ENCODE peak calls at places on chromosomes 5 and 9, in nine cellular contexts. H is GM20000; B is adrenal gland; A is sciatic nerve; Z is T-helper 2 cell; C is fibroblast of mammary gland; R is A172; U is activated CD4-positive, alpha-beta T cell treated with anti-CD3 and anti-CD28 coated beads for 4 hours; K is NCI-H345. X is an unnamed sample.

GRCh38 chr9:136676920-136677686 is 10.2 kb downstream of the AGPAT2 start:
- DNase-seq in Z (no peak), K (no peak), B (no peak), A (no peak), H (no peak), U (no peak), C (no peak), R (no peak), X (no peak)

GRCh38 chr5:82821978-82822927 is 254.9 kb downstream of the TMEM167A start:
- DNase-seq in R (no peak), H (no peak), B (no peak), Z (no peak), K (no peak), U (no peak), C (peak), A (no peak), X (no peak)

GRCh38 chr5:132655821-132656773 is 1.9 kb upstream of the IL13 start:
- DNase-seq in K (no peak), R (no peak), A (no peak), C (peak), U (peak), B (no peak), H (peak), Z (peak), X (no peak)

GRCh38 chr5:4511996-4512656 is 628.0 kb upstream of the ADAMTS16 start:
- DNase-seq in C (peak), B (no peak), H (no peak), R (peak), Z (no peak), A (peak), K (no peak), U (no peak), X (peak)

GRCh38 chr5:177473461-177473991 is at the start of gene DBN1:
- DNase-seq in B (no peak), H (peak), C (peak), K (peak), A (no peak), Z (no peak), R (peak), U (no peak), X (no peak)

GRCh38 chr9:94852373-94852772 is 125.9 kb downstream of the AOPEP start:
- DNase-seq in K (no peak), A (no peak), C (no peak), Z (no peak), B (no peak), R (no peak), U (no peak), H (no peak), X (no peak)

GRCh38 chr5:42912184-42912766 is 100.6 kb upstream of the SELENOP start:
- DNase-seq in U (peak), A (no peak), R (peak), Z (peak), H (no peak), K (peak), C (peak), B (no peak), X (no peak)

GRCh38 chr9:93024646-93024910 is 33.9 kb upstream of the SUSD3 start:
- DNase-seq in K (no peak), U (no peak), Z (no peak), C (no peak), H (no peak), A (no peak), R (no peak), B (no peak), X (no peak)

GRCh38 chr5:158170060-158170459 is 311.1 kb upstream of the CLINT1 start:
- DNase-seq in A (no peak), K (no peak), B (no peak), U (no peak), C (no peak), H (no peak), Z (no peak), R (no peak), X (no peak)

GRCh38 chr5:74312746-74313145 is 327.8 kb downstream of the ENC1 start:
- DNase-seq in B (no peak), K (no peak), U (no peak), H (no peak), R (no peak), A (no peak), C (no peak), Z (no peak), X (no peak)

GRCh38 chr9:115640887-115641286 is 512.7 kb upstream of the PAPPA start:
- DNase-seq in C (peak), Z (no peak), U (no peak), B (no peak), H (no peak), A (no peak), R (peak), K (no peak), X (no peak)

GRCh38 chr5:180575571-180575970 is 15.7 kb downstream of the SCGB3A1 start:
- DNase-seq in K (no peak), Z (no peak), B (no peak), C (no peak), H (no peak), U (no peak), R (no peak), A (no peak), X (no peak)

GRCh38 chr5:179793470-179794139 is at the start of gene LTC4S:
- DNase-seq in R (peak), B (peak), A (peak), K (no peak), C (peak), Z (peak), U (peak), H (peak), X (no peak)

GRCh38 chr9:91047993-91048607 is 246.5 kb downstream of the SYK start:
- DNase-seq in C (peak), U (peak), B (no peak), A (no peak), Z (peak), R (peak), K (no peak), H (no peak), X (no peak)

GRCh38 chr5:102629827-102630605 is 125.1 kb upstream of the PAM start:
- DNase-seq in A (no peak), R (no peak), C (no peak), Z (no peak), K (no peak), B (no peak), U (no peak), H (no peak), X (no peak)

GRCh38 chr5:180070726-180071417 is 687 bp downstream of the RNF130 start:
- DNase-seq in B (peak), H (peak), A (peak), U (no peak), Z (peak), C (peak), R (peak), K (peak), X (no peak)

GRCh38 chr5:54103871-54104270 is 206.5 kb downstream of the ARL15 start:
- DNase-seq in R (no peak), U (no peak), C (no peak), A (no peak), K (no peak), B (no peak), Z (no peak), H (no peak), X (no peak)

GRCh38 chr5:150119421-150120061 is 33.2 kb upstream of the CSF1R start:
- DNase-seq in Z (peak), C (no peak), R (no peak), B (peak), H (no peak), K (no peak), A (peak), U (no peak), X (no peak)

GRCh38 chr5:157361865-157362465 is 96.0 kb downstream of the CYFIP2 start:
- DNase-seq in R (no peak), B (no peak), Z (no peak), C (peak), A (no peak), K (no peak), H (no peak), U (no peak), X (no peak)

GRCh38 chr5:159178978-159179377 is 30.4 kb downstream of the RNF145 start:
- DNase-seq in Z (peak), U (peak), B (peak), R (peak), K (no peak), C (peak), H (peak), A (no peak), X (no peak)

GRCh38 chr9:469672-470040 is 255.0 kb downstream of the DOCK8 start:
- DNase-seq in Z (peak), H (peak), A (peak), U (no peak), B (peak), R (no peak), C (no peak), K (peak), X (peak)

GRCh38 chr9:85502815-85503643 is 238.7 kb downstream of the AGTPBP1 start:
- DNase-seq in H (no peak), A (no peak), C (no peak), B (no peak), U (no peak), K (no peak), Z (peak), R (no peak), X (no peak)

GRCh38 chr5:93600409-93601052 is 17.5 kb downstream of the NR2F1 start:
- DNase-seq in K (no peak), Z (no peak), H (no peak), B (no peak), A (no peak), U (no peak), R (no peak), C (peak), X (no peak)

GRCh38 chr9:18379073-18379811 is 94.7 kb upstream of the ADAMTSL1 start:
- DNase-seq in H (no peak), K (no peak), C (peak), Z (no peak), R (peak), U (no peak), B (no peak), A (no peak), X (no peak)

GRCh38 chr5:169116961-169117461 is 183.9 kb downstream of the SLIT3 start:
- DNase-seq in Z (no peak), U (no peak), H (no peak), A (no peak), C (peak), R (no peak), B (no peak), K (no peak), X (no peak)

GRCh38 chr9:7977586-7977985 is 178.0 kb upstream of the DMAC1 start:
- DNase-seq in R (no peak), C (no peak), Z (peak), A (no peak), H (no peak), U (no peak), K (no peak), B (no peak), X (no peak)

GRCh38 chr9:133242241-133242640 is 32.8 kb downstream of the ABO start:
- DNase-seq in K (no peak), Z (no peak), C (no peak), U (no peak), B (no peak), R (no peak), A (no peak), H (no peak), X (no peak)

GRCh38 chr5:150114102-150114641 is 27.8 kb upstream of the CSF1R start:
- DNase-seq in C (no peak), R (no peak), B (no peak), A (no peak), H (no peak), U (no peak), K (no peak), Z (no peak), X (no peak)

GRCh38 chr5:23740029-23740428 is 232.6 kb downstream of the PRDM9 start:
- DNase-seq in B (peak), K (no peak), C (peak), Z (no peak), A (no peak), R (no peak), H (no peak), U (no peak), X (no peak)

GRCh38 chr9:4844439-4844838 is 51.7 kb downstream of the RCL1 start:
- DNase-seq in H (no peak), K (no peak), B (no peak), Z (no peak), U (no peak), C (no peak), A (no peak), R (no peak), X (no peak)

GRCh38 chr5:71695561-71695960 is 23.5 kb upstream of the CARTPT start:
- DNase-seq in K (no peak), Z (no peak), R (no peak), C (no peak), U (no peak), H (no peak), B (no peak), A (no peak), X (no peak)

GRCh38 chr9:83041771-83042170 is 21.2 kb downstream of the RASEF start:
- DNase-seq in K (no peak), R (peak), A (no peak), C (no peak), B (no peak), H (no peak), U (no peak), Z (no peak), X (no peak)

X was measured in amygdala.